ENCODE peak calls at places on chromosomes 16 and 17, in six cellular contexts. Y is esophagus squamous epithelium, M is esophagus muscularis mucosa, P is IMR-90, Q is A549, H is body of pancreas. T is an unnamed sample.

GRCh38 chr17:14334261-14334860 is 33.5 kb downstream of the HS3ST3B1 start:
- DNase-seq in Y (no peak), M (no peak), P (no peak), Q (no peak), H (no peak), T (no peak)

GRCh38 chr16:27408012-27408601 is 6.1 kb downstream of the IL21R start:
- DNase-seq in Y (no peak), M (peak), P (peak), Q (no peak), H (no peak), T (no peak)

GRCh38 chr16:84828322-84828721 is 8.5 kb downstream of the CRISPLD2 start:
- DNase-seq in Y (no peak), M (no peak), P (no peak), Q (no peak), H (no peak), T (no peak)

GRCh38 chr16:10827691-10828341 is 9.2 kb upstream of the TVP23A start:
- DNase-seq in Y (no peak), M (peak), P (peak), Q (no peak), H (peak), T (peak)

GRCh38 chr17:51764387-51764971 is 394.0 kb downstream of the CA10 start:
- DNase-seq in Y (no peak), M (no peak), P (peak), Q (peak), H (peak), T (peak)

GRCh38 chr17:59423137-59423703 is 91.8 kb downstream of the YPEL2 start:
- DNase-seq in Y (no peak), M (no peak), P (peak), Q (peak), H (peak), T (peak)

GRCh38 chr17:4881761-4882555 is 17.4 kb upstream of the C17orf107 start:
- DNase-seq in Y (no peak), M (no peak), P (peak), Q (peak), H (peak), T (peak)

GRCh38 chr16:59045496-59045895 is 311.4 kb upstream of the GOT2 start:
- DNase-seq in Y (no peak), M (no peak), P (peak), Q (no peak), H (no peak), T (no peak)

GRCh38 chr16:82187829-82188228 is 17.8 kb upstream of the MPHOSPH6 start:
- DNase-seq in Y (no peak), M (no peak), P (no peak), Q (no peak), H (no peak), T (no peak)

GRCh38 chr17:9959377-9959981 is 54.4 kb upstream of the RCVRN start:
- DNase-seq in Y (no peak), M (no peak), P (peak), Q (peak), H (peak), T (peak)

GRCh38 chr17:76674600-76674999 is 31.0 kb upstream of the ST6GALNAC1 start:
- DNase-seq in Y (no peak), M (no peak), P (no peak), Q (no peak), H (no peak), T (peak)

GRCh38 chr17:16933317-16934132 is 38.4 kb downstream of the TNFRSF13B start:
- DNase-seq in Y (no peak), M (no peak), P (no peak), Q (no peak), H (no peak), T (peak)

GRCh38 chr16:5560084-5560483 is 462.5 kb upstream of the EEF2KMT start:
- DNase-seq in Y (no peak), M (no peak), P (no peak), Q (no peak), H (no peak), T (no peak)

GRCh38 chr16:11181889-11182279 is 74.1 kb downstream of the SOCS1 start:
- DNase-seq in Y (no peak), M (no peak), P (peak), Q (no peak), H (no peak), T (no peak)

GRCh38 chr17:75048396-75048933 is 1.4 kb downstream of the KCTD2 start:
- DNase-seq in Y (no peak), M (no peak), P (peak), Q (no peak), H (peak), T (peak)

GRCh38 chr17:74442670-74443515 is 11.0 kb downstream of the GPRC5C start:
- DNase-seq in Y (no peak), M (peak), P (no peak), Q (peak), H (peak), T (peak)

GRCh38 chr17:78425429-78425828 is 47.0 kb downstream of the PGS1 start:
- DNase-seq in Y (no peak), M (no peak), P (no peak), Q (no peak), H (no peak), T (no peak)

GRCh38 chr16:51402239-51402638 is 251.2 kb upstream of the SALL1 start:
- DNase-seq in Y (no peak), M (no peak), P (no peak), Q (no peak), H (peak), T (no peak)

GRCh38 chr17:28916302-28916934 is 13.5 kb upstream of the DHRS13 start:
- DNase-seq in Y (no peak), M (no peak), P (peak), Q (peak), H (peak), T (no peak)

GRCh38 chr16:56349711-56350161 is 75.6 kb downstream of the AMFR start:
- DNase-seq in Y (no peak), M (no peak), P (no peak), Q (no peak), H (no peak), T (no peak)

GRCh38 chr16:89574681-89575246 is 794 bp upstream of the CPNE7 start:
- DNase-seq in Y (no peak), M (no peak), P (peak), Q (peak), H (peak), T (peak)

GRCh38 chr16:5056347-5056746 is 9.4 kb downstream of the C16orf89 start:
- DNase-seq in Y (no peak), M (no peak), P (no peak), Q (peak), H (no peak), T (no peak)

GRCh38 chr17:82228842-82229685 is at the start of gene SLC16A3:
- DNase-seq in Y (no peak), M (peak), P (peak), Q (peak), H (no peak), T (no peak)

GRCh38 chr16:11597268-11597690 is 10.6 kb upstream of the LITAF start:
- DNase-seq in Y (no peak), M (no peak), P (no peak), Q (peak), H (peak), T (no peak)

GRCh38 chr17:5661486-5662125 is 77.3 kb upstream of the NLRP1 start:
- DNase-seq in Y (no peak), M (no peak), P (no peak), Q (no peak), H (no peak), T (no peak)

GRCh38 chr17:10316986-10317834 is 55.6 kb downstream of the MYH13 start:
- DNase-seq in Y (no peak), M (no peak), P (peak), Q (peak), H (peak), T (peak)

GRCh38 chr16:72442381-72443158 is 270.6 kb upstream of the PMFBP1 start:
- DNase-seq in Y (no peak), M (no peak), P (peak), Q (no peak), H (no peak), T (no peak)

GRCh38 chr16:82156761-82157654 is 13.0 kb downstream of the MPHOSPH6 start:
- DNase-seq in Y (no peak), M (no peak), P (peak), Q (no peak), H (no peak), T (no peak)

GRCh38 chr16:85974428-85975375 is 75.7 kb downstream of the IRF8 start:
- DNase-seq in Y (no peak), M (no peak), P (no peak), Q (no peak), H (no peak), T (no peak)

GRCh38 chr17:38341035-38341721 is 2.6 kb downstream of the GPR179 start:
- DNase-seq in Y (no peak), M (no peak), P (no peak), Q (no peak), H (peak), T (peak)

GRCh38 chr16:85571813-85572619 is 41.1 kb upstream of the GSE1 start:
- DNase-seq in Y (no peak), M (no peak), P (no peak), Q (no peak), H (no peak), T (no peak)

GRCh38 chr17:4833941-4834501 is 881 bp downstream of the MINK1 start:
- DNase-seq in Y (no peak), M (no peak), P (peak), Q (peak), H (peak), T (no peak)

GRCh38 chr17:2749784-2750181 is 331 bp upstream of the CCDC92B start:
- DNase-seq in Y (no peak), M (no peak), P (peak), Q (peak), H (peak), T (peak)

GRCh38 chr17:2755941-2756724 is 6.7 kb upstream of the CCDC92B start:
- DNase-seq in Y (no peak), M (no peak), P (no peak), Q (no peak), H (peak), T (no peak)

GRCh38 chr17:2750721-2751120 is 1.3 kb upstream of the CCDC92B start:
- DNase-seq in Y (no peak), M (no peak), P (no peak), Q (no peak), H (no peak), T (no peak)

GRCh38 chr17:2749058-2749783 is at the start of gene CCDC92B:
- DNase-seq in Y (no peak), M (no peak), P (no peak), Q (no peak), H (no peak), T (no peak)

GRCh38 chr17:2751482-2751881 is 2.0 kb upstream of the CCDC92B start:
- DNase-seq in Y (no peak), M (no peak), P (no peak), Q (peak), H (no peak), T (no peak)
- TF ChIP-seq CTCF in Y (no peak), M (no peak), P (no peak), Q (peak), H (no peak), T (no peak)

GRCh38 chr16:3434373-3434772 is 8.9 kb downstream of the ZNF597 start:
- DNase-seq in Y (no peak), M (no peak), P (no peak), Q (no peak), H (no peak), T (no peak)

DNA sequence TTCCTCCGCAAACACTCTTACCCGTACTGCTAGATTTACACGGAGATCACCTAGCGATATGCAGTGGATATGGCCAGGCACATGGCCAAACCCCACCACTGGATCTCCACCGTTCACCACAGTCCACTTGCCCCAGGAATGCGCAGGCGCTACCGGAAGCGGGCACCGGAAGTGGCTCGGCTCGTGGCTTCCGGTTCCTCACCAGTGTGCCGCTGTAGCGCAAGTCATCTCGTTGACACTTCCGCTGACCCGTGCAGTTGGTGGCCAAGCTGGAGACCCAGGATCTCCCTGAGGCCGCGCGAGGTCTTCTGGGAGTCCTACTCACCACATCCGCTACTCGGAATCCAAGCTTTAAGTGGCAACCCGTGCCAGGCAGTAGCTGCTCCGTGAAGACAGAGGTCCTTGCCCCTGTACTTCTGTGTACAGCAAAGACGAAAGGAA is 11.5 kb downstream of the ZNF597 start:
- DNase-seq in Y (no peak), M (no peak), P (peak), Q (no peak), H (peak), T (peak)
- TF ChIP-seq POLR2A in Y (no peak), M (no peak), P (no peak), Q (no peak), H (no peak), T (no peak)

GRCh38 chr16:54928421-54929089 is 2.1 kb upstream of the IRX5 start:
- DNase-seq in Y (no peak), M (peak), P (no peak), Q (peak), H (peak), T (peak)

GRCh38 chr16:54928016-54928356 is 2.7 kb upstream of the IRX5 start:
- DNase-seq in Y (no peak), M (no peak), P (no peak), Q (peak), H (no peak), T (no peak)

GRCh38 chr16:54931041-54931756 is 534 bp downstream of the IRX5 start:
- DNase-seq in Y (no peak), M (peak), P (no peak), Q (peak), H (peak), T (no peak)

GRCh38 chr16:54930034-54930938 is at the start of gene IRX5:
- DNase-seq in Y (no peak), M (peak), P (peak), Q (peak), H (peak), T (peak)

GRCh38 chr16:54929090-54930033 is 1.3 kb upstream of the IRX5 start:
- DNase-seq in Y (peak), M (peak), P (peak), Q (peak), H (peak), T (peak)
- TF ChIP-seq CTCF in Y (no peak), M (no peak), P (no peak), Q (peak), H (no peak), T (no peak)

GRCh38 chr17:32142038-32142856 is at the start of gene RHOT1:
- DNase-seq in Y (no peak), M (peak), P (peak), Q (peak), H (peak), T (peak)
- TF ChIP-seq POLR2A in Y (no peak), M (no peak), P (no peak), Q (peak), H (no peak), T (peak)

T was measured in adrenal gland.